ENCODE peak calls at places on chromosomes 13 and 19, in ten cellular contexts. One of them, this sample, is unnamed.

GRCh38 chr13:85519363-85519762 is 279.9 kb downstream of the SLITRK6 start:
- DNase-seq in T follicular helper cell: no peak
- DNase-seq in KG1: no peak
- DNase-seq in activated CD4-positive, alpha-beta T cell treated with anti-CD3 and anti-CD28 coated beads, Interleukin-2, amount 50 U/mL, for 24 hours: no peak
- DNase-seq in GM06990: no peak
- DNase-seq in stimulated activated CD4-positive, alpha-beta T cell treated with anti-CD3 and anti-CD28 coated beads, Interleukin-2, amount 100 ng/mL, for 24 hours: no peak
- DNase-seq in activated CD8-positive, alpha-beta memory T cell treated with anti-CD3 and anti-CD28 coated beads, Interleukin-2, amount 10 ng/mL, durations not matched to agents 7 days and 5 days: no peak
- DNase-seq in PC-3: no peak
- DNase-seq in right cardiac atrium: no peak
- DNase-seq in head of caudate nucleus: no peak
- DNase-seq in this sample: no peak

GRCh38 chr19:19599190-19599535 is 19.3 kb downstream of the PBX4 start:
- DNase-seq in T follicular helper cell: no peak
- DNase-seq in activated CD8-positive, alpha-beta memory T cell treated with anti-CD3 and anti-CD28 coated beads, Interleukin-2, amount 10 ng/mL, durations not matched to agents 7 days and 5 days: no peak
- DNase-seq in head of caudate nucleus: no peak
- DNase-seq in right cardiac atrium: no peak
- DNase-seq in PC-3: no peak
- DNase-seq in GM06990: peak
- DNase-seq in stimulated activated CD4-positive, alpha-beta T cell treated with anti-CD3 and anti-CD28 coated beads, Interleukin-2, amount 100 ng/mL, for 24 hours: peak
- DNase-seq in KG1: no peak
- DNase-seq in activated CD4-positive, alpha-beta T cell treated with anti-CD3 and anti-CD28 coated beads, Interleukin-2, amount 50 U/mL, for 24 hours: peak
- DNase-seq in this sample: no peak

GRCh38 chr19:10191347-10191746 is 3.4 kb downstream of the DNMT1 start:
- DNase-seq in T follicular helper cell: no peak
- DNase-seq in PC-3: peak
- DNase-seq in head of caudate nucleus: no peak
- DNase-seq in KG1: no peak
- DNase-seq in right cardiac atrium: peak
- DNase-seq in GM06990: no peak
- DNase-seq in activated CD4-positive, alpha-beta T cell treated with anti-CD3 and anti-CD28 coated beads, Interleukin-2, amount 50 U/mL, for 24 hours: no peak
- DNase-seq in activated CD8-positive, alpha-beta memory T cell treated with anti-CD3 and anti-CD28 coated beads, Interleukin-2, amount 10 ng/mL, durations not matched to agents 7 days and 5 days: no peak
- DNase-seq in stimulated activated CD4-positive, alpha-beta T cell treated with anti-CD3 and anti-CD28 coated beads, Interleukin-2, amount 100 ng/mL, for 24 hours: no peak
- DNase-seq in this sample: no peak

GRCh38 chr13:79724348-79725103 is 243.6 kb downstream of the NDFIP2 start:
- DNase-seq in stimulated activated CD4-positive, alpha-beta T cell treated with anti-CD3 and anti-CD28 coated beads, Interleukin-2, amount 100 ng/mL, for 24 hours: no peak
- DNase-seq in activated CD8-positive, alpha-beta memory T cell treated with anti-CD3 and anti-CD28 coated beads, Interleukin-2, amount 10 ng/mL, durations not matched to agents 7 days and 5 days: no peak
- DNase-seq in head of caudate nucleus: no peak
- DNase-seq in right cardiac atrium: no peak
- DNase-seq in activated CD4-positive, alpha-beta T cell treated with anti-CD3 and anti-CD28 coated beads, Interleukin-2, amount 50 U/mL, for 24 hours: no peak
- DNase-seq in GM06990: no peak
- DNase-seq in PC-3: peak
- DNase-seq in KG1: no peak
- DNase-seq in T follicular helper cell: no peak
- DNase-seq in this sample: no peak

GRCh38 chr13:30796132-30796832 is 60.9 kb downstream of the ALOX5AP start:
- DNase-seq in PC-3: peak
- DNase-seq in T follicular helper cell: no peak
- DNase-seq in head of caudate nucleus: no peak
- DNase-seq in activated CD8-positive, alpha-beta memory T cell treated with anti-CD3 and anti-CD28 coated beads, Interleukin-2, amount 10 ng/mL, durations not matched to agents 7 days and 5 days: no peak
- DNase-seq in GM06990: no peak
- DNase-seq in activated CD4-positive, alpha-beta T cell treated with anti-CD3 and anti-CD28 coated beads, Interleukin-2, amount 50 U/mL, for 24 hours: no peak
- DNase-seq in stimulated activated CD4-positive, alpha-beta T cell treated with anti-CD3 and anti-CD28 coated beads, Interleukin-2, amount 100 ng/mL, for 24 hours: no peak
- DNase-seq in right cardiac atrium: peak
- DNase-seq in KG1: no peak
- DNase-seq in this sample: no peak

GRCh38 chr19:11227201-11227886 is 12.1 kb upstream of the ANGPTL8 start:
- DNase-seq in right cardiac atrium: peak
- DNase-seq in PC-3: peak
- DNase-seq in activated CD4-positive, alpha-beta T cell treated with anti-CD3 and anti-CD28 coated beads, Interleukin-2, amount 50 U/mL, for 24 hours: no peak
- DNase-seq in GM06990: no peak
- DNase-seq in activated CD8-positive, alpha-beta memory T cell treated with anti-CD3 and anti-CD28 coated beads, Interleukin-2, amount 10 ng/mL, durations not matched to agents 7 days and 5 days: no peak
- DNase-seq in stimulated activated CD4-positive, alpha-beta T cell treated with anti-CD3 and anti-CD28 coated beads, Interleukin-2, amount 100 ng/mL, for 24 hours: no peak
- DNase-seq in KG1: no peak
- DNase-seq in T follicular helper cell: no peak
- DNase-seq in head of caudate nucleus: no peak
- DNase-seq in this sample: no peak

GRCh38 chr19:17951151-17952040 is 15.5 kb upstream of the KCNN1 start:
- DNase-seq in PC-3: no peak
- DNase-seq in head of caudate nucleus: no peak
- DNase-seq in stimulated activated CD4-positive, alpha-beta T cell treated with anti-CD3 and anti-CD28 coated beads, Interleukin-2, amount 100 ng/mL, for 24 hours: no peak
- DNase-seq in KG1: no peak
- DNase-seq in T follicular helper cell: no peak
- DNase-seq in right cardiac atrium: peak
- DNase-seq in GM06990: no peak
- DNase-seq in activated CD4-positive, alpha-beta T cell treated with anti-CD3 and anti-CD28 coated beads, Interleukin-2, amount 50 U/mL, for 24 hours: no peak
- DNase-seq in activated CD8-positive, alpha-beta memory T cell treated with anti-CD3 and anti-CD28 coated beads, Interleukin-2, amount 10 ng/mL, durations not matched to agents 7 days and 5 days: no peak
- DNase-seq in this sample: no peak

GRCh38 chr13:49980266-49980665 is 16.6 kb upstream of the TRIM13 start:
- DNase-seq in activated CD4-positive, alpha-beta T cell treated with anti-CD3 and anti-CD28 coated beads, Interleukin-2, amount 50 U/mL, for 24 hours: no peak
- DNase-seq in stimulated activated CD4-positive, alpha-beta T cell treated with anti-CD3 and anti-CD28 coated beads, Interleukin-2, amount 100 ng/mL, for 24 hours: no peak
- DNase-seq in T follicular helper cell: no peak
- DNase-seq in head of caudate nucleus: no peak
- DNase-seq in KG1: no peak
- DNase-seq in GM06990: no peak
- DNase-seq in PC-3: no peak
- DNase-seq in activated CD8-positive, alpha-beta memory T cell treated with anti-CD3 and anti-CD28 coated beads, Interleukin-2, amount 10 ng/mL, durations not matched to agents 7 days and 5 days: no peak
- DNase-seq in right cardiac atrium: no peak
- DNase-seq in this sample: no peak

GRCh38 chr13:34720618-34721017 is 221.5 kb upstream of the NBEA start:
- DNase-seq in stimulated activated CD4-positive, alpha-beta T cell treated with anti-CD3 and anti-CD28 coated beads, Interleukin-2, amount 100 ng/mL, for 24 hours: no peak
- DNase-seq in GM06990: no peak
- DNase-seq in activated CD4-positive, alpha-beta T cell treated with anti-CD3 and anti-CD28 coated beads, Interleukin-2, amount 50 U/mL, for 24 hours: no peak
- DNase-seq in right cardiac atrium: no peak
- DNase-seq in activated CD8-positive, alpha-beta memory T cell treated with anti-CD3 and anti-CD28 coated beads, Interleukin-2, amount 10 ng/mL, durations not matched to agents 7 days and 5 days: no peak
- DNase-seq in PC-3: peak
- DNase-seq in T follicular helper cell: no peak
- DNase-seq in KG1: no peak
- DNase-seq in head of caudate nucleus: no peak
- DNase-seq in this sample: no peak

GRCh38 chr19:15897026-15897737 is 692 bp downstream of the CYP4F2 start:
- DNase-seq in right cardiac atrium: no peak
- DNase-seq in PC-3: no peak
- DNase-seq in GM06990: no peak
- DNase-seq in activated CD8-positive, alpha-beta memory T cell treated with anti-CD3 and anti-CD28 coated beads, Interleukin-2, amount 10 ng/mL, durations not matched to agents 7 days and 5 days: no peak
- DNase-seq in T follicular helper cell: no peak
- DNase-seq in head of caudate nucleus: peak
- DNase-seq in KG1: no peak
- DNase-seq in stimulated activated CD4-positive, alpha-beta T cell treated with anti-CD3 and anti-CD28 coated beads, Interleukin-2, amount 100 ng/mL, for 24 hours: no peak
- DNase-seq in activated CD4-positive, alpha-beta T cell treated with anti-CD3 and anti-CD28 coated beads, Interleukin-2, amount 50 U/mL, for 24 hours: no peak
- DNase-seq in this sample: no peak

GRCh38 chr13:82749551-82749950 is 1132.7 kb downstream of the SLITRK1 start:
- DNase-seq in right cardiac atrium: no peak
- DNase-seq in stimulated activated CD4-positive, alpha-beta T cell treated with anti-CD3 and anti-CD28 coated beads, Interleukin-2, amount 100 ng/mL, for 24 hours: no peak
- DNase-seq in PC-3: peak
- DNase-seq in head of caudate nucleus: no peak
- DNase-seq in GM06990: no peak
- DNase-seq in activated CD4-positive, alpha-beta T cell treated with anti-CD3 and anti-CD28 coated beads, Interleukin-2, amount 50 U/mL, for 24 hours: no peak
- DNase-seq in KG1: no peak
- DNase-seq in activated CD8-positive, alpha-beta memory T cell treated with anti-CD3 and anti-CD28 coated beads, Interleukin-2, amount 10 ng/mL, durations not matched to agents 7 days and 5 days: no peak
- DNase-seq in T follicular helper cell: no peak
- DNase-seq in this sample: no peak

GRCh38 chr13:110756268-110756667 is 42.8 kb downstream of the ING1 start:
- DNase-seq in KG1: no peak
- DNase-seq in right cardiac atrium: no peak
- DNase-seq in GM06990: no peak
- DNase-seq in T follicular helper cell: no peak
- DNase-seq in activated CD4-positive, alpha-beta T cell treated with anti-CD3 and anti-CD28 coated beads, Interleukin-2, amount 50 U/mL, for 24 hours: no peak
- DNase-seq in stimulated activated CD4-positive, alpha-beta T cell treated with anti-CD3 and anti-CD28 coated beads, Interleukin-2, amount 100 ng/mL, for 24 hours: no peak
- DNase-seq in PC-3: no peak
- DNase-seq in activated CD8-positive, alpha-beta memory T cell treated with anti-CD3 and anti-CD28 coated beads, Interleukin-2, amount 10 ng/mL, durations not matched to agents 7 days and 5 days: no peak
- DNase-seq in head of caudate nucleus: no peak
- DNase-seq in this sample: no peak

GRCh38 chr13:48542581-48543341 is 9.9 kb upstream of the RCBTB2 start:
- DNase-seq in KG1: no peak
- DNase-seq in head of caudate nucleus: peak
- DNase-seq in stimulated activated CD4-positive, alpha-beta T cell treated with anti-CD3 and anti-CD28 coated beads, Interleukin-2, amount 100 ng/mL, for 24 hours: no peak
- DNase-seq in activated CD4-positive, alpha-beta T cell treated with anti-CD3 and anti-CD28 coated beads, Interleukin-2, amount 50 U/mL, for 24 hours: no peak
- DNase-seq in activated CD8-positive, alpha-beta memory T cell treated with anti-CD3 and anti-CD28 coated beads, Interleukin-2, amount 10 ng/mL, durations not matched to agents 7 days and 5 days: no peak
- DNase-seq in right cardiac atrium: peak
- DNase-seq in PC-3: no peak
- DNase-seq in T follicular helper cell: no peak
- DNase-seq in GM06990: peak
- DNase-seq in this sample: peak

GRCh38 chr19:42248270-42249148 is 6.1 kb upstream of the GSK3A start:
- DNase-seq in stimulated activated CD4-positive, alpha-beta T cell treated with anti-CD3 and anti-CD28 coated beads, Interleukin-2, amount 100 ng/mL, for 24 hours: no peak
- DNase-seq in T follicular helper cell: no peak
- DNase-seq in KG1: no peak
- DNase-seq in PC-3: no peak
- DNase-seq in activated CD4-positive, alpha-beta T cell treated with anti-CD3 and anti-CD28 coated beads, Interleukin-2, amount 50 U/mL, for 24 hours: no peak
- DNase-seq in activated CD8-positive, alpha-beta memory T cell treated with anti-CD3 and anti-CD28 coated beads, Interleukin-2, amount 10 ng/mL, durations not matched to agents 7 days and 5 days: no peak
- DNase-seq in head of caudate nucleus: no peak
- DNase-seq in right cardiac atrium: no peak
- DNase-seq in GM06990: no peak
- DNase-seq in this sample: no peak

GRCh38 chr13:79973533-79973963 is 367.4 kb downstream of the SPRY2 start:
- DNase-seq in head of caudate nucleus: no peak
- DNase-seq in right cardiac atrium: peak
- DNase-seq in activated CD8-positive, alpha-beta memory T cell treated with anti-CD3 and anti-CD28 coated beads, Interleukin-2, amount 10 ng/mL, durations not matched to agents 7 days and 5 days: no peak
- DNase-seq in KG1: no peak
- DNase-seq in stimulated activated CD4-positive, alpha-beta T cell treated with anti-CD3 and anti-CD28 coated beads, Interleukin-2, amount 100 ng/mL, for 24 hours: no peak
- DNase-seq in PC-3: no peak
- DNase-seq in activated CD4-positive, alpha-beta T cell treated with anti-CD3 and anti-CD28 coated beads, Interleukin-2, amount 50 U/mL, for 24 hours: no peak
- DNase-seq in GM06990: peak
- DNase-seq in T follicular helper cell: no peak
- DNase-seq in this sample: no peak

GRCh38 chr19:52398091-52398461 is 427 bp downstream of the ZNF528 start:
- DNase-seq in T follicular helper cell: no peak
- DNase-seq in activated CD4-positive, alpha-beta T cell treated with anti-CD3 and anti-CD28 coated beads, Interleukin-2, amount 50 U/mL, for 24 hours: no peak
- DNase-seq in head of caudate nucleus: no peak
- DNase-seq in stimulated activated CD4-positive, alpha-beta T cell treated with anti-CD3 and anti-CD28 coated beads, Interleukin-2, amount 100 ng/mL, for 24 hours: peak
- DNase-seq in PC-3: no peak
- DNase-seq in activated CD8-positive, alpha-beta memory T cell treated with anti-CD3 and anti-CD28 coated beads, Interleukin-2, amount 10 ng/mL, durations not matched to agents 7 days and 5 days: peak
- DNase-seq in right cardiac atrium: peak
- DNase-seq in GM06990: no peak
- DNase-seq in KG1: no peak
- DNase-seq in this sample: no peak

GRCh38 chr19:58558623-58559274 is 338 bp upstream of the UBE2M start:
- DNase-seq in stimulated activated CD4-positive, alpha-beta T cell treated with anti-CD3 and anti-CD28 coated beads, Interleukin-2, amount 100 ng/mL, for 24 hours: peak
- DNase-seq in right cardiac atrium: peak
- DNase-seq in PC-3: peak
- DNase-seq in head of caudate nucleus: peak
- DNase-seq in activated CD8-positive, alpha-beta memory T cell treated with anti-CD3 and anti-CD28 coated beads, Interleukin-2, amount 10 ng/mL, durations not matched to agents 7 days and 5 days: peak
- DNase-seq in activated CD4-positive, alpha-beta T cell treated with anti-CD3 and anti-CD28 coated beads, Interleukin-2, amount 50 U/mL, for 24 hours: peak
- DNase-seq in KG1: no peak
- DNase-seq in T follicular helper cell: peak
- DNase-seq in GM06990: peak
- DNase-seq in this sample: no peak

GRCh38 chr13:28470286-28470685 is 24.6 kb downstream of the FLT1 start:
- DNase-seq in activated CD4-positive, alpha-beta T cell treated with anti-CD3 and anti-CD28 coated beads, Interleukin-2, amount 50 U/mL, for 24 hours: no peak
- DNase-seq in T follicular helper cell: no peak
- DNase-seq in KG1: no peak
- DNase-seq in right cardiac atrium: no peak
- DNase-seq in GM06990: no peak
- DNase-seq in head of caudate nucleus: no peak
- DNase-seq in PC-3: no peak
- DNase-seq in stimulated activated CD4-positive, alpha-beta T cell treated with anti-CD3 and anti-CD28 coated beads, Interleukin-2, amount 100 ng/mL, for 24 hours: no peak
- DNase-seq in activated CD8-positive, alpha-beta memory T cell treated with anti-CD3 and anti-CD28 coated beads, Interleukin-2, amount 10 ng/mL, durations not matched to agents 7 days and 5 days: no peak
- DNase-seq in this sample: no peak

GRCh38 chr19:31946491-31946890 is 398.9 kb upstream of the ZNF507 start:
- DNase-seq in stimulated activated CD4-positive, alpha-beta T cell treated with anti-CD3 and anti-CD28 coated beads, Interleukin-2, amount 100 ng/mL, for 24 hours: no peak
- DNase-seq in right cardiac atrium: peak
- DNase-seq in KG1: no peak
- DNase-seq in T follicular helper cell: no peak
- DNase-seq in activated CD8-positive, alpha-beta memory T cell treated with anti-CD3 and anti-CD28 coated beads, Interleukin-2, amount 10 ng/mL, durations not matched to agents 7 days and 5 days: no peak
- DNase-seq in GM06990: no peak
- DNase-seq in head of caudate nucleus: no peak
- DNase-seq in PC-3: no peak
- DNase-seq in activated CD4-positive, alpha-beta T cell treated with anti-CD3 and anti-CD28 coated beads, Interleukin-2, amount 50 U/mL, for 24 hours: no peak
- DNase-seq in this sample: no peak

GRCh38 chr13:25406377-25406776 is 34.6 kb downstream of the ATP8A2 start:
- DNase-seq in GM06990: no peak
- DNase-seq in T follicular helper cell: no peak
- DNase-seq in PC-3: peak
- DNase-seq in KG1: no peak
- DNase-seq in right cardiac atrium: no peak
- DNase-seq in head of caudate nucleus: no peak
- DNase-seq in stimulated activated CD4-positive, alpha-beta T cell treated with anti-CD3 and anti-CD28 coated beads, Interleukin-2, amount 100 ng/mL, for 24 hours: no peak
- DNase-seq in activated CD8-positive, alpha-beta memory T cell treated with anti-CD3 and anti-CD28 coated beads, Interleukin-2, amount 10 ng/mL, durations not matched to agents 7 days and 5 days: no peak
- DNase-seq in activated CD4-positive, alpha-beta T cell treated with anti-CD3 and anti-CD28 coated beads, Interleukin-2, amount 50 U/mL, for 24 hours: no peak
- DNase-seq in this sample: no peak

GRCh38 chr19:33235269-33235995 is 9.8 kb upstream of the SLC7A10 start:
- DNase-seq in KG1: peak
- DNase-seq in activated CD4-positive, alpha-beta T cell treated with anti-CD3 and anti-CD28 coated beads, Interleukin-2, amount 50 U/mL, for 24 hours: peak
- DNase-seq in T follicular helper cell: peak
- DNase-seq in right cardiac atrium: peak
- DNase-seq in head of caudate nucleus: peak
- DNase-seq in GM06990: peak
- DNase-seq in PC-3: peak
- DNase-seq in stimulated activated CD4-positive, alpha-beta T cell treated with anti-CD3 and anti-CD28 coated beads, Interleukin-2, amount 100 ng/mL, for 24 hours: peak
- DNase-seq in activated CD8-positive, alpha-beta memory T cell treated with anti-CD3 and anti-CD28 coated beads, Interleukin-2, amount 10 ng/mL, durations not matched to agents 7 days and 5 days: peak
- DNase-seq in this sample: peak

GRCh38 chr19:4911786-4912672 is 2.7 kb downstream of the UHRF1 start:
- DNase-seq in activated CD8-positive, alpha-beta memory T cell treated with anti-CD3 and anti-CD28 coated beads, Interleukin-2, amount 10 ng/mL, durations not matched to agents 7 days and 5 days: peak
- DNase-seq in KG1: peak
- DNase-seq in T follicular helper cell: peak
- DNase-seq in GM06990: peak
- DNase-seq in head of caudate nucleus: peak
- DNase-seq in activated CD4-positive, alpha-beta T cell treated with anti-CD3 and anti-CD28 coated beads, Interleukin-2, amount 50 U/mL, for 24 hours: peak
- DNase-seq in right cardiac atrium: peak
- DNase-seq in PC-3: peak
- DNase-seq in stimulated activated CD4-positive, alpha-beta T cell treated with anti-CD3 and anti-CD28 coated beads, Interleukin-2, amount 100 ng/mL, for 24 hours: peak
- DNase-seq in this sample: peak

GRCh38 chr13:32824671-32825070 is 191.6 kb upstream of the KL start:
- DNase-seq in T follicular helper cell: no peak
- DNase-seq in stimulated activated CD4-positive, alpha-beta T cell treated with anti-CD3 and anti-CD28 coated beads, Interleukin-2, amount 100 ng/mL, for 24 hours: no peak
- DNase-seq in GM06990: no peak
- DNase-seq in activated CD4-positive, alpha-beta T cell treated with anti-CD3 and anti-CD28 coated beads, Interleukin-2, amount 50 U/mL, for 24 hours: no peak
- DNase-seq in KG1: no peak
- DNase-seq in right cardiac atrium: no peak
- DNase-seq in head of caudate nucleus: no peak
- DNase-seq in PC-3: peak
- DNase-seq in activated CD8-positive, alpha-beta memory T cell treated with anti-CD3 and anti-CD28 coated beads, Interleukin-2, amount 10 ng/mL, durations not matched to agents 7 days and 5 days: no peak
- DNase-seq in this sample: no peak

GRCh38 chr13:50829896-50830295 is 13.6 kb downstream of the DLEU7 start:
- DNase-seq in T follicular helper cell: no peak
- DNase-seq in right cardiac atrium: no peak
- DNase-seq in KG1: no peak
- DNase-seq in PC-3: no peak
- DNase-seq in GM06990: no peak
- DNase-seq in head of caudate nucleus: no peak
- DNase-seq in activated CD4-positive, alpha-beta T cell treated with anti-CD3 and anti-CD28 coated beads, Interleukin-2, amount 50 U/mL, for 24 hours: no peak
- DNase-seq in stimulated activated CD4-positive, alpha-beta T cell treated with anti-CD3 and anti-CD28 coated beads, Interleukin-2, amount 100 ng/mL, for 24 hours: no peak
- DNase-seq in activated CD8-positive, alpha-beta memory T cell treated with anti-CD3 and anti-CD28 coated beads, Interleukin-2, amount 10 ng/mL, durations not matched to agents 7 days and 5 days: no peak
- DNase-seq in this sample: no peak

GRCh38 chr19:58554494-58555368 is at the start of gene CHMP2A:
- DNase-seq in GM06990: peak
- DNase-seq in head of caudate nucleus: peak
- DNase-seq in stimulated activated CD4-positive, alpha-beta T cell treated with anti-CD3 and anti-CD28 coated beads, Interleukin-2, amount 100 ng/mL, for 24 hours: peak
- DNase-seq in right cardiac atrium: peak
- DNase-seq in KG1: no peak
- DNase-seq in T follicular helper cell: peak
- DNase-seq in activated CD4-positive, alpha-beta T cell treated with anti-CD3 and anti-CD28 coated beads, Interleukin-2, amount 50 U/mL, for 24 hours: peak
- DNase-seq in PC-3: peak
- DNase-seq in activated CD8-positive, alpha-beta memory T cell treated with anti-CD3 and anti-CD28 coated beads, Interleukin-2, amount 10 ng/mL, durations not matched to agents 7 days and 5 days: peak
- DNase-seq in this sample: no peak

GRCh38 chr13:92355213-92355612 is 871.4 kb upstream of the GPC6 start:
- DNase-seq in activated CD8-positive, alpha-beta memory T cell treated with anti-CD3 and anti-CD28 coated beads, Interleukin-2, amount 10 ng/mL, durations not matched to agents 7 days and 5 days: no peak
- DNase-seq in activated CD4-positive, alpha-beta T cell treated with anti-CD3 and anti-CD28 coated beads, Interleukin-2, amount 50 U/mL, for 24 hours: no peak
- DNase-seq in GM06990: no peak
- DNase-seq in T follicular helper cell: no peak
- DNase-seq in right cardiac atrium: peak
- DNase-seq in stimulated activated CD4-positive, alpha-beta T cell treated with anti-CD3 and anti-CD28 coated beads, Interleukin-2, amount 100 ng/mL, for 24 hours: no peak
- DNase-seq in PC-3: peak
- DNase-seq in KG1: no peak
- DNase-seq in head of caudate nucleus: no peak
- DNase-seq in this sample: no peak

GRCh38 chr13:97240789-97241734 is 18.9 kb downstream of the MBNL2 start:
- DNase-seq in T follicular helper cell: no peak
- DNase-seq in KG1: no peak
- DNase-seq in activated CD4-positive, alpha-beta T cell treated with anti-CD3 and anti-CD28 coated beads, Interleukin-2, amount 50 U/mL, for 24 hours: no peak
- DNase-seq in PC-3: no peak
- DNase-seq in head of caudate nucleus: no peak
- DNase-seq in activated CD8-positive, alpha-beta memory T cell treated with anti-CD3 and anti-CD28 coated beads, Interleukin-2, amount 10 ng/mL, durations not matched to agents 7 days and 5 days: no peak
- DNase-seq in GM06990: no peak
- DNase-seq in stimulated activated CD4-positive, alpha-beta T cell treated with anti-CD3 and anti-CD28 coated beads, Interleukin-2, amount 100 ng/mL, for 24 hours: no peak
- DNase-seq in right cardiac atrium: peak
- DNase-seq in this sample: no peak

GRCh38 chr19:36246006-36246391 is 31.1 kb downstream of the ZNF146 start:
- DNase-seq in head of caudate nucleus: no peak
- DNase-seq in activated CD4-positive, alpha-beta T cell treated with anti-CD3 and anti-CD28 coated beads, Interleukin-2, amount 50 U/mL, for 24 hours: no peak
- DNase-seq in PC-3: no peak
- DNase-seq in T follicular helper cell: no peak
- DNase-seq in GM06990: no peak
- DNase-seq in right cardiac atrium: no peak
- DNase-seq in KG1: no peak
- DNase-seq in activated CD8-positive, alpha-beta memory T cell treated with anti-CD3 and anti-CD28 coated beads, Interleukin-2, amount 10 ng/mL, durations not matched to agents 7 days and 5 days: no peak
- DNase-seq in stimulated activated CD4-positive, alpha-beta T cell treated with anti-CD3 and anti-CD28 coated beads, Interleukin-2, amount 100 ng/mL, for 24 hours: no peak
- DNase-seq in this sample: no peak